ENCODE peak calls at places on chromosomes 7 and 10, in five cellular contexts. X, J, A, M and B are unnamed samples.

GRCh38 chr7:90896458-90896857 is 300.3 kb downstream of the CDK14 start:
- DNase-seq in A (no peak), J (no peak), M (no peak), X (no peak), B (no peak)

GRCh38 chr7:7516662-7517061 is 19.0 kb downstream of the COL28A1 start:
- DNase-seq in M (no peak), X (no peak), J (no peak), A (no peak), B (no peak)

GRCh38 chr7:157493776-157494175 is 157.0 kb downstream of the DNAJB6 start:
- DNase-seq in J (no peak), A (no peak), X (no peak), M (no peak), B (no peak)

GRCh38 chr7:103984050-103984449 is 5.4 kb downstream of the RELN start:
- DNase-seq in X (no peak), A (no peak), J (no peak), M (no peak), B (no peak)

GRCh38 chr10:70348228-70348850 is 34.1 kb downstream of the LRRC20 start:
- DNase-seq in M (peak), X (no peak), J (no peak), A (peak), B (peak)

GRCh38 chr10:57664815-57665214 is 602.9 kb downstream of the IPMK start:
- DNase-seq in M (no peak), J (no peak), X (no peak), A (peak), B (no peak)

GRCh38 chr7:81822811-81823210 is 53.0 kb upstream of the HGF start:
- DNase-seq in M (no peak), A (no peak), J (no peak), X (no peak), B (no peak)

GRCh38 chr7:143504937-143505297 is 27.2 kb downstream of the TAS2R41 start:
- DNase-seq in X (no peak), A (no peak), M (no peak), J (no peak), B (no peak)

GRCh38 chr7:41656357-41656756 is 46.5 kb downstream of the INHBA start:
- DNase-seq in J (peak), M (no peak), X (no peak), A (peak), B (no peak)

GRCh38 chr7:22851140-22851539 is 28.5 kb upstream of the TOMM7 start:
- DNase-seq in J (no peak), X (no peak), A (no peak), M (no peak), B (no peak)

GRCh38 chr7:67724955-67725354 is 728.3 kb downstream of the TYW1 start:
- DNase-seq in X (no peak), A (no peak), M (no peak), J (no peak), B (no peak)

GRCh38 chr10:70960783-70961570 is 72.6 kb upstream of the PCBD1 start:
- DNase-seq in X (no peak), A (no peak), M (no peak), J (no peak), B (no peak)

GRCh38 chr7:145902123-145902522 is 214.5 kb upstream of the CNTNAP2 start:
- DNase-seq in J (no peak), X (no peak), A (no peak), M (no peak), B (no peak)
- TF ChIP-seq CTCF in J (no peak), X (no peak), A (no peak), M (no peak), B (no peak)

GRCh38 chr10:92183199-92183598 is 107.7 kb downstream of the CPEB3 start:
- DNase-seq in M (no peak), A (no peak), J (no peak), X (no peak), B (no peak)

GRCh38 chr10:92180326-92180881 is 110.5 kb downstream of the CPEB3 start:
- DNase-seq in J (no peak), X (no peak), M (no peak), A (no peak), B (no peak)

GRCh38 chr10:92177546-92177945 is 113.3 kb downstream of the CPEB3 start:
- DNase-seq in X (no peak), J (no peak), A (no peak), M (no peak), B (no peak)

GRCh38 chr10:92184977-92185376 is 105.9 kb downstream of the CPEB3 start:
- DNase-seq in A (no peak), M (no peak), J (no peak), X (no peak), B (no peak)

DNA sequence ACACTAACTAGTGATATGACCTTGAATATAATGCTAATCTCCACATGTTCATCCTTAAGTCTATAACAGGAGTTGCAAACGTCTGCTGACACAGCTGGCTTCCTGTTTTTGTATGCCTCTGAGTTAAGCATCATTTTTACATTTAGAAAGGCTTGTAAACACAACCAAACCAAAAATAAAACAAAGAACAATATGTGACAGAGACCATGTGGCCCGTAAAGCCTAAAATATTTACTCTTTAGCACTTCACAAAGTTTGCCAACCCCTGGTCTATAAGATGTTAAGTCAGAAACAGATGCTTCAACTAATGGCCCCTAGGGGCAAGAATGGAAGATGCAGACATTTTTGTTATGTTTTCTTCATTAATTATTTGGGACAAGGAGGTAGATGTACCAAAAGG is 109.3 kb downstream of the CPEB3 start:
- DNase-seq in J (no peak), A (no peak), X (no peak), M (no peak), B (no peak)
- TF ChIP-seq CTCF in J (peak), A (peak), X (no peak), M (no peak), B (no peak)

GRCh38 chr10:79444243-79445119 is 943 bp downstream of the ZCCHC24 start:
- DNase-seq in A (peak), J (no peak), M (peak), X (no peak), B (peak)

GRCh38 chr10:79445217-79445707 is at the start of gene ZCCHC24:
- DNase-seq in X (peak), A (peak), M (peak), J (no peak), B (peak)

GRCh38 chr10:79446451-79447020 is 1.1 kb upstream of the ZCCHC24 start:
- DNase-seq in X (no peak), A (no peak), M (peak), J (no peak), B (no peak)

GRCh38 chr10:79447911-79448731 is 2.7 kb upstream of the ZCCHC24 start:
- DNase-seq in X (no peak), J (no peak), M (no peak), A (no peak), B (no peak)

DNA sequence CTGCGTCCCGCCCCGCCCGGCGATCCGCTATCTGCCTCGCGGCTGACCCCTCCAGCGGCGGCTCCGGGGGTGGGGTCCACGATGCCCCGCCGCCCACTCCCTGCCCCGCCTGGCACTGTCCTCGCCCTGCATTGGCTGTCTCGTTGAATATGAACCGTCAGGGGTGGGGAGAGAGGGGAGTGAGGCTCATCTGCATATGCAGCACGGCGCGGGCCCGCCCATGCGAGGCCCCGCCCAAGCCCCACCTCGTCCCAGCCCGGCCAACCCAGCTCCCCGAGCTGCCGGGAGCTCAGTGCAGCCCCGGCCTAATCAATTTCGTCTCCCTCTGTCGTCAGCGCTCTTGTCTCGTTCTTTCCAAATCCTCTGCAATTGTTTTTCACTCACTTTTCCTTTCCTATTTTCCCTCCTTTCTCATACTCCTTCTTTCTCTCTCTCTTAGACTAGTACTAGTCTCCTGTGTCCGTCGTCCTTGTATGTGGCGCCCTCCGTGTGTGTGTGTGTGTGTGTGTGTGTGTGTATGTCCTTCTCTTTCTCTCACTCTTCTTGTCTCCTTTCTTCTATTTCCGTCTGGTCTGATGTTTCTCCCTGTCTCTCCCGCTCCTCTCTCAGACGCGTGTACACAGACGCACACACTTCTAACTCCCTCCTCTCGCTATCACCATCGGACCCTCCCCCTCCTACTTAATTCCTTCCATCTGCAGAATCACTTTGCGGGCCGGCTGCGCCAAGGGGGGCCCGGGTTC is 455 bp upstream of the ZCCHC24 start:
- DNase-seq in X (peak), M (peak), J (peak), A (peak), B (peak)
- TF ChIP-seq CTCF in X (no peak), M (no peak), J (no peak), A (no peak), B (no peak)

GRCh38 chr7:127501817-127502216 is 83.6 kb downstream of the GCC1 start:
- DNase-seq in X (no peak), M (no peak), J (no peak), A (no peak), B (no peak)

DNA sequence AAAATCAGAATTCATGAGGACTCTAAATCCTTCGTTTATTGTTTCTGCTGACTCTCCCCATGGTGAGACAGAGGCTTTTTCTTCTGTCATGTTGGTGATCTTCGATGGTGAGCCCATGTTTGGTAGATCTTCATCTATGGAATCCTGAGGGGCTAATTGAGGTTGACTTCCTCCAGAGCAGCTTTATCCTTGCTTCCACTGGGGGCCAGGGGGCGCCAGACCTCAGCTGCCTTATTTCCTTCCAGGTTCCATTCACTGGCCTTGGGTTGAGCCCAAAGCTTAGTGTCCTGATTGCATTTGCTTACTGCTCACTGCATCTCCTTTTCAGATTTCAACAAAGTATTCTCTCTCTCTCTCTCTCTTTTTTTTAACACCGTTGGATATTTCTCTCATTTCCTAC is 80.7 kb downstream of the GCC1 start:
- DNase-seq in A (peak), M (peak), X (no peak), J (no peak), B (peak)
- TF ChIP-seq CTCF in A (peak), M (peak), X (no peak), J (peak), B (peak)

GRCh38 chr10:35226507-35226906 is 99.9 kb downstream of the CREM start:
- DNase-seq in A (no peak), X (no peak), M (no peak), J (no peak), B (no peak)

GRCh38 chr10:35219906-35220890 is 93.6 kb downstream of the CREM start:
- DNase-seq in J (no peak), A (peak), X (no peak), M (no peak), B (no peak)

GRCh38 chr10:35224045-35224740 is 97.5 kb downstream of the CREM start:
- DNase-seq in J (no peak), X (no peak), A (no peak), M (no peak), B (no peak)

GRCh38 chr10:35225204-35225603 is 98.6 kb downstream of the CREM start:
- DNase-seq in J (no peak), A (no peak), M (no peak), X (no peak), B (no peak)

GRCh38 chr10:35223016-35223415 is 96.4 kb downstream of the CREM start:
- DNase-seq in J (no peak), M (no peak), A (no peak), X (no peak), B (no peak)
- TF ChIP-seq CTCF in J (no peak), M (no peak), A (no peak), X (no peak), B (no peak)

GRCh38 chr7:140924019-140924820 is 509 bp downstream of the BRAF start:
- DNase-seq in X (peak), M (peak), A (peak), J (no peak), B (peak)
- TF ChIP-seq CTCF in X (peak), M (no peak), A (peak), J (peak), B (peak)

DNA sequence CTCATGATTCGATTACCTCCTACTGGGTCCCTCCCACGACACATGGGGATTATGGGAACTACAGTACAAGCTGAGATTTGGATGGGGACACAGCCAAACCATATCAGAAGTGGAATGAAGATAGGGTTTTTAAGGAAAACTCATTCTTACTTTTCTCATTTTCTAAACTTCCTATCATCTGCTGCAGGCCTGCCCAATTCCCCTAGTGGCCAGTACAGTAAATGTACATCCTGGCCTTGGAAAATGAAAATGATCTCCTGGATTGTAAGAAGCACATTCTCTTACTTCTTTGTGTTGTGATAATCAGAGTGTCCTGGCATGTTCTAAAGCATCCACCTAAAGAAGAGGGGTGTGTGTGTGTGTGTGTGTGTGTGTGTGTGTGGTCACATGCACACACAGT is 421.7 kb downstream of the LRMDA start:
- DNase-seq in X (no peak), A (no peak), M (no peak), J (no peak), B (no peak)
- TF ChIP-seq CTCF in X (no peak), A (peak), M (no peak), J (peak), B (no peak)

DNA sequence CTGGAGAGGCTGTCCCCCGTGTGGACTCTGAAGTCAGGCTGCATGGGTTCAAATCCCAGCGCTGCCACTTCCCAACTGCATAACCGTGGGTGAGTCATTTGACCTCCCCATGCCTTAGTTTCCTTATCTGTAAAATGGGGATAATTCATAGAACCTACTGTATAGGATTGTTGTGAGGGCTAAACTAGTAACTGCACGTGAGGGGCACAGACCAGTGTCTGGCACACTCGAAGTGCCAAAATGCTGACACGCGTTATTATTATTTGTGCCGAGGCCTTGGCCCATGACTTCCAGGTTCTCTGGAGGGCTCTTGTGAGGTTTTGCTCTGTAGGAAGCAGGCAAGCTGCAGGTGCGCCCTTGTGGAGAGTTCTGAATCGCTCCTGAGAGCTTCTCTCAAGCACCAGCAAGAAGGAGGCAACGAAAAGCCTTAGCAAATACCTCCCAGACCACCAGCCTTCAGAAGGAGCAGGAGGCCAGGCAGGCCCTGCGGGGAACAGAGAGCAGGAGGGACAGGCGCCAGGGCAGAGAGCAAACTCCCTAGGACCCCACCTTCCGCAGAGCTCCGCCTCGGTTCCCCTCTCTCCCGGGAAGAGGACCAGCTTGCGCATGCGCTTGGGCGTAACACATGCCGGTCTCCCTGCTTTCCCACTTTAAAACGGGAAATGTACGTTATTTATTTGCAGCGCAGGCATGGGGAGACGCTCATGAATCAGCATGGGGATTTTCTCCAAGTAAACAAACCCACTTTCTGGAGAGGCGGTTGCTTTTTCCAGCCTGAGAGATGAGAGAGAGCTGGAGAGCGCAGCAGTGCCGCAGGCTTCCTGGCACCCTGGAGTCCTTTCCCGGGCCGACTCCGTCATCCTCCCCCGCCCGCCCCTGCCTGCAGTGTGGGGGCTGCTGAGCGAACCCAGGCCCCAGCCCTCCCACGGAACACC is 39.6 kb downstream of the SORCS3 start:
- DNase-seq in M (no peak), J (no peak), X (no peak), A (peak), B (no peak)
- TF ChIP-seq CTCF in M (no peak), J (no peak), X (no peak), A (no peak), B (no peak)

GRCh38 chr7:73615886-73616285 is 8.4 kb downstream of the MLXIPL start:
- DNase-seq in M (no peak), X (no peak), A (no peak), J (no peak), B (no peak)
- TF ChIP-seq CTCF in M (no peak), X (no peak), A (peak), J (peak), B (no peak)

DNA sequence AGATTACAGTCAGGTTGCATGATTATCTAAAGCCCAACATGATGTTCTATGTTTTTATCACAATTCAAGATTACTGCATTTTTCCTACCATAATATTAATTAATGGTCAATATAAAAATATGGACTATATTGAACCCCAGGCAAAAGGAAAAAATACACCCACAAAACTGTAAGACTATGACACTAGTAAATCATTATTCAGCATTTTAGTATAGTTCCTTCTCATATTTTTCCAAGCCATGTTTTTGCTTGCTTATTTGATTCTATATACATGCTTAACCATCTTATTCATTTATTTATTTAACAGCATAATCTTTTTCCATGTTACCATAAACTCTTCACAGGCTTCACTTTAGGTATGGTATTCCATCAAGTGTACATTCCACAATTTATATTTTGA is 101.6 kb downstream of the IMMP2L start:
- DNase-seq in X (no peak), M (no peak), J (no peak), A (no peak), B (no peak)
- TF ChIP-seq CTCF in X (no peak), M (no peak), J (no peak), A (no peak), B (no peak)